ENCODE peak calls at places on chromosomes 1 and 21, in seven cellular contexts. C is kidney; I is cardiac muscle cell; Z is osteoblast; H is IMR-90; E is CD8-positive, alpha-beta T cell; Y is esophagus muscularis mucosa. L is an unnamed sample.

GRCh38 chr1:110734146-110734680 is 59.5 kb upstream of the KCNA3 start:
- DNase-seq in H (no peak), I (no peak), Z (no peak), Y (no peak), E (no peak), C (no peak), L (no peak)

GRCh38 chr1:226064816-226065248 is 2.3 kb downstream of the H3-3A start:
- DNase-seq in C (no peak), Z (peak; percentile 85), E (peak; percentile 27), I (peak; percentile 77), Y (no peak), H (peak; percentile 72), L (peak; percentile 73)

GRCh38 chr1:198493324-198493723 is 47.2 kb downstream of the ATP6V1G3 start:
- DNase-seq in H (no peak), Y (no peak), I (no peak), C (peak; percentile 59), Z (no peak), E (no peak), L (no peak)

GRCh38 chr21:29304577-29304976 is 5.9 kb downstream of the BACH1 start:
- DNase-seq in I (no peak), H (no peak), C (no peak), E (no peak), Y (no peak), Z (no peak), L (no peak)

GRCh38 chr1:111702504-111703050 is 36.6 kb downstream of the INKA2 start:
- DNase-seq in Z (no peak), Y (no peak), C (no peak), I (no peak), H (no peak), E (no peak), L (no peak)

GRCh38 chr1:228045871-228046270 is 36.6 kb upstream of the ARF1 start:
- DNase-seq in C (no peak), Z (no peak), I (no peak), E (no peak), Y (no peak), H (no peak), L (peak; percentile 40)

GRCh38 chr1:44031051-44031899 is at the start of gene SLC6A9:
- DNase-seq in H (peak; percentile 81), C (peak; percentile 88), Z (peak; percentile 94), E (peak; percentile 31), Y (no peak), I (peak; percentile 93), L (peak; percentile 29)

GRCh38 chr1:10045480-10046355 is 13.0 kb downstream of the UBE4B start:
- DNase-seq in I (peak; percentile 64), Z (peak; percentile 36), H (peak; percentile 79), C (no peak), Y (no peak), E (no peak), L (no peak)

GRCh38 chr1:55262822-55263221 is 47.7 kb upstream of the USP24 start:
- DNase-seq in Y (no peak), I (peak; percentile 61), E (no peak), H (peak; percentile 56), C (no peak), Z (peak; percentile 87), L (peak; percentile 88)

GRCh38 chr1:162922196-162922595 is 61.2 kb upstream of the CCDC190 start:
- DNase-seq in I (no peak), Y (no peak), E (no peak), C (no peak), H (no peak), Z (peak; percentile 62), L (no peak)

GRCh38 chr1:1318131-1318652 is 6.3 kb downstream of the INTS11 start:
- DNase-seq in H (peak; percentile 95), E (no peak), Z (peak; percentile 96), Y (peak; percentile 98), C (no peak), I (peak; percentile 96), L (peak; percentile 92)

GRCh38 chr1:199307865-199308264 is 669.0 kb downstream of the PTPRC start:
- DNase-seq in I (no peak), Y (no peak), C (no peak), E (no peak), H (no peak), Z (no peak), L (no peak)

GRCh38 chr1:182690886-182691443 is 6.6 kb upstream of the RGS8 start:
- DNase-seq in E (no peak), I (no peak), Y (no peak), H (no peak), C (no peak), Z (no peak), L (no peak)

GRCh38 chr1:182684128-182684828 is at the start of gene RGS8:
- DNase-seq in Y (no peak), E (no peak), C (no peak), Z (no peak), I (no peak), H (no peak), L (no peak)

GRCh38 chr1:182688436-182688835 is 4.0 kb upstream of the RGS8 start:
- DNase-seq in C (no peak), Y (no peak), E (no peak), I (no peak), Z (no peak), H (no peak), L (no peak)

GRCh38 chr1:182685186-182685585 is 799 bp upstream of the RGS8 start:
- DNase-seq in Z (no peak), I (no peak), E (no peak), C (no peak), H (no peak), Y (no peak), L (no peak)

GRCh38 chr1:182687361-182687760 is 3.0 kb upstream of the RGS8 start:
- DNase-seq in E (no peak), C (no peak), Y (no peak), Z (no peak), H (no peak), I (no peak), L (peak; percentile 41)
- H3K4me3 ChIP-seq in E (no peak overlapping the region), C (no peak overlapping the region), Y (no peak overlapping the region), Z (no peak overlapping the region), H (no peak overlapping the region), I (no peak overlapping the region), L (no peak overlapping the region)

GRCh38 chr1:193104906-193105820 is at the start of gene GLRX2:
- DNase-seq in E (peak; percentile 72), Z (peak; percentile 97), I (peak; percentile 91), H (peak; percentile 85), Y (peak; percentile 96), C (peak; percentile 95), L (peak; percentile 66)
- TF ChIP-seq CTCF in E (no peak), Z (no peak), I (no peak), H (peak; percentile 8), Y (peak; percentile 36), C (no peak), L (no peak)

GRCh38 chr1:89698624-89699023 is 65.7 kb downstream of the LRRC8C start:
- DNase-seq in H (no peak), E (no peak), C (no peak), Z (no peak), Y (no peak), I (no peak), L (no peak)
- H3K36me3 ChIP-seq in H (no peaks in the 10 kb centered on the region), E (no peaks in the 10 kb centered on the region), C (no peaks in the 10 kb centered on the region), Z (no peaks in the 10 kb centered on the region), Y (no peaks in the 10 kb centered on the region), I (no peaks in the 10 kb centered on the region), L (peaks cover 2% of the 10 kb centered on the region)

DNA sequence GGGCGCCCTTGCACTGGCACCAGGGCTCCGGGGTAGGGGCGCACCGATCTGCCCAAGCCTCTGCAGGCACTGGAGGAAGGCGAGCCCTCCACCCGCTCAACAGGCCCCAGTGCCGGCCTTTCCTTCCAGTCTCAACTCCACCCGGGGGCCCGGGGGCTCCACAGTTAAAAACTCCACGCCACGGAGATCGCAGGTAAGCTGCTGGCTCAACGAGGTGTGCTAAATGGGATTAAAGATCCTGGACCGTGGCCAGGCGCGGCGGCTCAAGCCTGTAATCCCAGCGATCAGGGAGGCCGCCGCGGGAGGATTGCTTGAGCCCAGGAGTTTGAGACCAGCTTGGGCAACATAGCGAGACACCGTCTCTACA is 536 bp downstream of the HSF2BP start:
- DNase-seq in H (no peak), E (no peak), Y (no peak), I (no peak), Z (no peak), C (peak; percentile 80), L (no peak)
- H3K4me3 ChIP-seq in H (no peak overlapping the region), E (peak overlapping the region; percentile 84), Y (peak overlapping the region; percentile 98), I (no peak overlapping the region), Z (peak overlapping the region; percentile 98), C (no peak overlapping the region), L (peak overlapping the region; percentile 75)

GRCh38 chr1:31148409-31148808 is 82.9 kb upstream of the PUM1 start:
- DNase-seq in E (no peak), I (no peak), Y (no peak), Z (no peak), H (no peak), C (no peak), L (no peak)
- TF ChIP-seq CTCF in E (no peak), I (no peak), Y (no peak), Z (no peak), H (no peak), C (no peak), L (no peak)

DNA sequence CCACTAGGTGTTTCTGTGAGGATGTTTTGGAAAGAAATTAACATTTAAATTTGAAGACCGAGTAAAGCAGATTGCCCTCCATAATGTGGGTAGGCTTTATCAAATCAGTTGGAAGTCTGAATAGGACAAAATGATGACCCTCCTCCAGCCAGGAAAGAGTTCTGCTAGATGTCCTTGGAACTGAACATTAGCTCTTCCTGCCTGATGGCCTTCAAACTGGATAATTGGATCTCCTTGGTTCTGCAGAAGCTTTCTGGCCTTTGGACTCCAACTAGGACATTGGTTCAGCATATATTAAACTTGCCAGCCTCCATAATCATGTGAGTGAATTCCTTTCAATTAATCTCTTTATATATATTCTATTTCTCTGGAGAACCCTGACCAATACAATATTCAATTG is 4.4 kb upstream of the GLRX2 start:
- DNase-seq in Z (no peak), H (no peak), E (no peak), I (no peak), C (no peak), Y (no peak), L (no peak)
- H3K36me3 ChIP-seq in Z (no peaks in the 10 kb centered on the region), H (no peaks in the 10 kb centered on the region), E (no peaks in the 10 kb centered on the region), I (no peaks in the 10 kb centered on the region), C (no peaks in the 10 kb centered on the region), Y (no peaks in the 10 kb centered on the region), L (no peaks in the 10 kb centered on the region)

L was measured in bronchial epithelial cell.